ENCODE peak calls at places on chromosomes 1 and 21, in six cellular contexts. C is cardiac fibroblast; V is CD4-positive, CD25-positive, alpha-beta regulatory T cell; J is B cell; D is omental fat pad; O is stimulated activated CD4-positive, alpha-beta T cell treated with anti-CD3 and anti-CD28 coated beads, Interleukin-12 subunit alpha, Interleukin-12 subunit beta, amount 100 ng/mL, for 4 hours. H is an unnamed sample.

GRCh38 chr1:153141377-153141776 is 9.3 kb downstream of the SPRR2G start:
- DNase-seq in C (no peak), V (no peak), J (no peak), D (no peak), O (no peak), H (no peak)

GRCh38 chr21:41817228-41817627 is 50.4 kb upstream of the RIPK4 start:
- DNase-seq in C (peak; percentile 80), V (peak; percentile 15), J (peak; percentile 56), D (no peak), O (peak; percentile 21), H (peak; percentile 73)

GRCh38 chr1:8349473-8349865 is 31.6 kb downstream of the SLC45A1 start:
- DNase-seq in C (no peak), V (no peak), J (no peak), D (no peak), O (no peak), H (no peak)

GRCh38 chr21:29007135-29007534 is 12.0 kb downstream of the RWDD2B start:
- DNase-seq in C (no peak), V (no peak), J (no peak), D (no peak), O (no peak), H (no peak)

GRCh38 chr21:42190492-42190875 is 28.5 kb upstream of the ABCG1 start:
- DNase-seq in C (no peak), V (no peak), J (no peak), D (no peak), O (no peak), H (no peak)

GRCh38 chr21:45135122-45135521 is 60.7 kb downstream of the ADARB1 start:
- DNase-seq in C (no peak), V (no peak), J (no peak), D (no peak), O (no peak), H (no peak)

GRCh38 chr1:94095744-94096469 is 25.0 kb downstream of the ABCA4 start:
- DNase-seq in C (peak; percentile 79), V (no peak), J (no peak), D (no peak), O (no peak), H (no peak)

GRCh38 chr1:1529321-1529720 is 11.1 kb downstream of the TMEM240 start:
- DNase-seq in C (no peak), V (no peak), J (no peak), D (no peak), O (no peak), H (no peak)

GRCh38 chr1:10909697-10910489 is 102.6 kb upstream of the TARDBP start:
- DNase-seq in C (peak; percentile 38), V (peak; percentile 63), J (peak; percentile 60), D (no peak), O (peak; percentile 73), H (peak; percentile 81)

GRCh38 chr21:39454949-39455668 is 3.3 kb downstream of the SH3BGR start:
- DNase-seq in C (no peak), V (no peak), J (no peak), D (no peak), O (no peak), H (no peak)

GRCh38 chr1:54975709-54976108 is 4.7 kb upstream of the TMEM61 start:
- DNase-seq in C (no peak), V (no peak), J (no peak), D (no peak), O (no peak), H (no peak)

GRCh38 chr1:200512191-200512590 is 102.4 kb upstream of the ZNF281 start:
- DNase-seq in C (peak; percentile 71), V (no peak), J (no peak), D (no peak), O (no peak), H (no peak)

GRCh38 chr1:243269461-243269801 is 13.6 kb downstream of the SDCCAG8 start:
- DNase-seq in C (peak; percentile 68), V (no peak), J (peak; percentile 49), D (no peak), O (no peak), H (no peak)

GRCh38 chr21:33461538-33462250 is 18.1 kb downstream of the TMEM50B start:
- DNase-seq in C (no peak), V (no peak), J (no peak), D (no peak), O (no peak), H (no peak)

GRCh38 chr1:46434358-46434757 is 40.2 kb downstream of the FAAH start:
- DNase-seq in C (no peak), V (no peak), J (no peak), D (no peak), O (no peak), H (no peak)

GRCh38 chr1:23100074-23100748 is 68.4 kb downstream of the LUZP1 start:
- DNase-seq in C (peak; percentile 99), V (no peak), J (no peak), D (no peak), O (no peak), H (no peak)

GRCh38 chr1:70360321-70360720 is 5.8 kb upstream of the ANKRD13C start:
- DNase-seq in C (no peak), V (no peak), J (no peak), D (no peak), O (no peak), H (no peak)

GRCh38 chr1:16180291-16180824 is 24.5 kb upstream of the EPHA2 start:
- DNase-seq in C (peak; percentile 49), V (no peak), J (no peak), D (no peak), O (no peak), H (no peak)

GRCh38 chr1:70319750-70320149 is 34.8 kb downstream of the ANKRD13C start:
- DNase-seq in C (peak; percentile 77), V (no peak), J (no peak), D (no peak), O (no peak), H (no peak)

GRCh38 chr1:205515781-205516253 is 11.3 kb downstream of the CDK18 start:
- DNase-seq in C (peak; percentile 22), V (no peak), J (no peak), D (no peak), O (no peak), H (no peak)

GRCh38 chr1:203342192-203342940 is 8.6 kb downstream of the FMOD start:
- DNase-seq in C (peak; percentile 47), V (no peak), J (peak; percentile 50), D (no peak), O (peak; percentile 52), H (peak; percentile 52)

GRCh38 chr1:210597555-210598134 is 268.9 kb downstream of the HHAT start:
- DNase-seq in C (peak; percentile 87), V (no peak), J (no peak), D (no peak), O (no peak), H (no peak)

GRCh38 chr21:28069446-28069845 is 923.2 kb downstream of the LTN1 start:
- DNase-seq in C (peak; percentile 46), V (no peak), J (no peak), D (no peak), O (no peak), H (no peak)

GRCh38 chr1:71804140-71804539 is 478.2 kb downstream of the NEGR1 start:
- DNase-seq in C (no peak), V (no peak), J (no peak), D (no peak), O (no peak), H (no peak)

GRCh38 chr1:192158181-192158580 is at the start of gene RGS18:
- DNase-seq in C (peak; percentile 26), V (no peak), J (no peak), D (no peak), O (no peak), H (no peak)

GRCh38 chr1:112312315-112312714 is 83.7 kb upstream of the CTTNBP2NL start:
- DNase-seq in C (no peak), V (no peak), J (no peak), D (no peak), O (no peak), H (no peak)

GRCh38 chr1:192808588-192809285 is at the start of gene RGS2:
- DNase-seq in C (peak; percentile 92), V (peak; percentile 89), J (peak; percentile 93), D (peak; percentile 83), O (peak; percentile 83), H (peak; percentile 68)

GRCh38 chr21:26331581-26331980 is 161.0 kb upstream of the APP start:
- DNase-seq in C (no peak), V (no peak), J (no peak), D (no peak), O (no peak), H (no peak)

GRCh38 chr1:210232524-210233215 is at the start of gene SERTAD4:
- DNase-seq in C (peak; percentile 38), V (no peak), J (no peak), D (no peak), O (no peak), H (no peak)

H was measured in GM12891.